ENCODE peak calls at places on chromosomes 7 and 10, in seven cellular contexts. V, B, L, K, S, Z and Q are unnamed samples.

GRCh38 chr7:127786184-127786583 is 134.2 kb downstream of the SND1 start:
- DNase-seq in V (no peak), B (no peak), L (no peak), K (no peak), S (no peak), Z (no peak), Q (no peak)

GRCh38 chr10:88791924-88792323 is 10.6 kb upstream of the LIPM start:
- DNase-seq in V (no peak), B (no peak), L (no peak), K (peak; percentile 58), S (no peak), Z (peak; percentile 57), Q (no peak)

GRCh38 chr7:43666938-43667337 is 62.4 kb downstream of the COA1 start:
- DNase-seq in V (no peak), B (no peak), L (no peak), K (no peak), S (no peak), Z (no peak), Q (no peak)

GRCh38 chr10:86413046-86413728 is 46.6 kb upstream of the GRID1 start:
- DNase-seq in V (peak; percentile 31), B (no peak), L (no peak), K (peak; percentile 75), S (peak; percentile 44), Z (no peak), Q (no peak)

GRCh38 chr10:12081879-12082560 is 13.3 kb downstream of the DHTKD1 start:
- DNase-seq in V (no peak), B (no peak), L (no peak), K (no peak), S (peak; percentile 59), Z (peak; percentile 16), Q (no peak)

GRCh38 chr7:158228131-158228530 is 359.5 kb downstream of the PTPRN2 start:
- DNase-seq in V (no peak), B (no peak), L (no peak), K (no peak), S (no peak), Z (no peak), Q (no peak)

GRCh38 chr10:74189999-74190421 is 39.0 kb downstream of the ADK start:
- DNase-seq in V (peak; percentile 29), B (no peak), L (no peak), K (peak; percentile 88), S (peak; percentile 88), Z (peak; percentile 61), Q (no peak)

GRCh38 chr7:26580666-26581065 is 283.7 kb downstream of the SKAP2 start:
- DNase-seq in V (no peak), B (no peak), L (no peak), K (no peak), S (no peak), Z (no peak), Q (no peak)

GRCh38 chr10:132916956-132917666 is 25.3 kb downstream of the CFAP46 start:
- DNase-seq in V (no peak), B (no peak), L (peak; percentile 77), K (no peak), S (no peak), Z (no peak), Q (no peak)

GRCh38 chr7:16556359-16556758 is 29.7 kb downstream of the LRRC72 start:
- DNase-seq in V (no peak), B (no peak), L (no peak), K (no peak), S (no peak), Z (no peak), Q (no peak)

GRCh38 chr7:28069788-28070187 is 110.8 kb downstream of the JAZF1 start:
- DNase-seq in V (no peak), B (no peak), L (no peak), K (no peak), S (peak; percentile 59), Z (no peak), Q (peak; percentile 52)

GRCh38 chr10:30984563-30985328 is 46.9 kb downstream of the ZNF438 start:
- DNase-seq in V (no peak), B (no peak), L (no peak), K (peak; percentile 65), S (no peak), Z (no peak), Q (no peak)

GRCh38 chr7:148699772-148700629 is 1.3 kb downstream of the CUL1 start:
- DNase-seq in V (no peak), B (no peak), L (no peak), K (peak; percentile 78), S (peak; percentile 38), Z (peak; percentile 9), Q (no peak)

GRCh38 chr10:60735244-60735643 is 43.0 kb upstream of the CDK1 start:
- DNase-seq in V (no peak), B (no peak), L (no peak), K (no peak), S (no peak), Z (no peak), Q (peak; percentile 55)

GRCh38 chr7:90777075-90777864 is 181.1 kb downstream of the CDK14 start:
- DNase-seq in V (no peak), B (no peak), L (no peak), K (no peak), S (no peak), Z (no peak), Q (peak; percentile 25)

GRCh38 chr7:139651308-139651707 is 126.5 kb downstream of the HIPK2 start:
- DNase-seq in V (no peak), B (no peak), L (no peak), K (no peak), S (no peak), Z (no peak), Q (no peak)

GRCh38 chr10:26983156-26983555 is 117.1 kb downstream of the ANKRD26 start:
- DNase-seq in V (no peak), B (no peak), L (no peak), K (no peak), S (no peak), Z (no peak), Q (no peak)

GRCh38 chr10:123530166-123530870 is 135.8 kb upstream of the GPR26 start:
- DNase-seq in V (no peak), B (no peak), L (no peak), K (no peak), S (no peak), Z (no peak), Q (no peak)

GRCh38 chr10:100148353-100149211 is 37.2 kb downstream of the ERLIN1 start:
- DNase-seq in V (no peak), B (peak; percentile 6), L (no peak), K (peak; percentile 63), S (peak; percentile 17), Z (peak; percentile 37), Q (no peak)

GRCh38 chr7:56175784-56176183 is 59.6 kb upstream of the NUPR2 start:
- DNase-seq in V (no peak), B (no peak), L (no peak), K (no peak), S (no peak), Z (no peak), Q (no peak)

GRCh38 chr7:18212308-18212707 is 184.7 kb upstream of the PRPS1L1 start:
- DNase-seq in V (no peak), B (no peak), L (no peak), K (no peak), S (no peak), Z (no peak), Q (no peak)

GRCh38 chr7:11946794-11947193 is 114.8 kb upstream of the THSD7A start:
- DNase-seq in V (no peak), B (no peak), L (no peak), K (no peak), S (no peak), Z (no peak), Q (no peak)

GRCh38 chr10:74391786-74392185 is 240.8 kb downstream of the ADK start:
- DNase-seq in V (no peak), B (no peak), L (no peak), K (no peak), S (no peak), Z (no peak), Q (no peak)

GRCh38 chr10:114706458-114707055 is 48.5 kb upstream of the ABLIM1 start:
- DNase-seq in V (no peak), B (no peak), L (no peak), K (no peak), S (no peak), Z (no peak), Q (no peak)

GRCh38 chr7:106987777-106988176 is 56.7 kb upstream of the PRKAR2B start:
- DNase-seq in V (no peak), B (no peak), L (no peak), K (no peak), S (no peak), Z (no peak), Q (no peak)

GRCh38 chr7:14016950-14017349 is 27.5 kb upstream of the ETV1 start:
- DNase-seq in V (no peak), B (no peak), L (no peak), K (no peak), S (peak; percentile 8), Z (no peak), Q (no peak)